ENCODE peak calls at places on chromosomes 5 and 9, in ten cellular contexts. F is activated CD8-positive, alpha-beta T cell treated with anti-CD3 and anti-CD28 coated beads for 36 hours; T is central memory CD8-positive, alpha-beta T cell; U is CD4-positive, alpha-beta T cell; H is body of pancreas; W is gastrocnemius medialis; P is natural killer cell; D is psoas muscle; K is left colon; O is upper lobe of right lung. Y is an unnamed sample.

GRCh38 chr5:164504141-164504772 is 998.8 kb downstream of the MAT2B start:
- ATAC-seq in P (peak; percentile 36), O (peak; percentile 74), T (no peak), W (no peak), D (no peak), H (peak; percentile 62), K (peak; percentile 34), U (no peak), F (no peak), Y (no peak)

GRCh38 chr5:95712347-95712958 is 18.7 kb upstream of the RHOBTB3 start:
- ATAC-seq in F (peak; percentile 79), H (no peak), W (peak; percentile 55), D (peak; percentile 82), O (peak; percentile 93), K (no peak), P (no peak), T (no peak), U (no peak), Y (peak; percentile 87)

GRCh38 chr5:180367300-180367699 is 14.2 kb upstream of the GFPT2 start:
- ATAC-seq in F (no peak), T (peak; percentile 84), P (peak; percentile 87), O (no peak), H (no peak), K (no peak), W (no peak), U (no peak), D (no peak), Y (peak; percentile 62)

GRCh38 chr5:54619732-54620582 is 102.4 kb downstream of the SNX18 start:
- ATAC-seq in P (peak; percentile 87), D (no peak), H (no peak), U (no peak), W (no peak), K (no peak), F (peak; percentile 37), T (peak; percentile 84), O (peak; percentile 51), Y (no peak)

GRCh38 chr5:145797336-145797735 is 37.8 kb downstream of the PRELID2 start:
- ATAC-seq in P (no peak), O (no peak), W (no peak), F (peak; percentile 49), K (no peak), T (no peak), U (no peak), H (no peak), D (no peak), Y (peak; percentile 51)

GRCh38 chr5:39661026-39661779 is 236.4 kb upstream of the DAB2 start:
- ATAC-seq in H (no peak), T (no peak), F (no peak), K (no peak), D (no peak), P (no peak), U (no peak), O (no peak), W (no peak), Y (no peak)

GRCh38 chr5:59596586-59597348 is 296.8 kb downstream of the PDE4D start:
- ATAC-seq in O (no peak), U (no peak), T (no peak), P (no peak), H (no peak), W (no peak), D (no peak), F (no peak), K (no peak), Y (no peak)

GRCh38 chr5:10761842-10762165 is 770 bp upstream of the DAP start:
- ATAC-seq in D (no peak), U (no peak), O (no peak), W (no peak), P (no peak), T (no peak), H (peak; percentile 1), K (no peak), F (no peak), Y (no peak)

GRCh38 chr9:118170032-118170955 is 466.1 kb downstream of the TLR4 start:
- ATAC-seq in D (peak; percentile 57), T (no peak), U (no peak), P (no peak), O (peak; percentile 36), F (no peak), K (peak; percentile 72), W (no peak), H (no peak), Y (no peak)

GRCh38 chr5:61417851-61418250 is 85.8 kb downstream of the ZSWIM6 start:
- ATAC-seq in O (no peak), T (no peak), H (no peak), P (no peak), W (no peak), F (no peak), K (no peak), U (no peak), D (no peak), Y (no peak)

GRCh38 chr9:125296843-125297372 is 35.3 kb downstream of the GAPVD1 start:
- ATAC-seq in U (no peak), O (peak; percentile 88), F (no peak), D (no peak), K (peak; percentile 93), W (no peak), P (no peak), T (no peak), H (peak; percentile 90), Y (no peak)

GRCh38 chr5:77175235-77175634 is 35.2 kb upstream of the PDE8B start:
- ATAC-seq in D (no peak), K (no peak), P (no peak), W (no peak), T (no peak), O (no peak), F (no peak), U (no peak), H (no peak), Y (no peak)

GRCh38 chr5:151096001-151096373 is 15.2 kb upstream of the TNIP1 start:
- ATAC-seq in P (no peak), U (no peak), T (no peak), O (no peak), D (no peak), F (no peak), W (no peak), H (peak; percentile 10), K (peak; percentile 58), Y (no peak)

GRCh38 chr9:79490657-79491250 is 81.0 kb upstream of the TLE4 start:
- ATAC-seq in O (peak; percentile 50), D (no peak), T (no peak), F (no peak), K (no peak), P (no peak), W (no peak), U (no peak), H (peak; percentile 10), Y (no peak)